ENCODE peak calls at places on chromosomes 16 and 17, in seven cellular contexts. S is lower lobe of right lung, Z is endothelial cell, B is neural crest cell, T is kidney epithelial cell, U is neural progenitor cell, W is WTC11. M is an unnamed sample.

GRCh38 chr17:42132941-42133340 is 10.3 kb downstream of the HSPB9 start:
- DNase-seq in U (no peak), B (no peak), T (peak; percentile 84), Z (no peak), S (peak; percentile 86), W (no peak), M (no peak)

GRCh38 chr17:48344241-48344640 is 85.8 kb downstream of the SKAP1 start:
- DNase-seq in S (no peak), B (no peak), T (no peak), Z (no peak), W (no peak), U (no peak), M (no peak)

GRCh38 chr17:47800686-47801085 is 20.9 kb downstream of the OSBPL7 start:
- DNase-seq in W (peak; percentile 10), U (no peak), T (no peak), S (no peak), B (no peak), Z (no peak), M (no peak)

GRCh38 chr16:23929237-23929636 is 93.5 kb downstream of the PRKCB start:
- DNase-seq in S (no peak), Z (no peak), B (no peak), T (no peak), U (no peak), W (no peak), M (no peak)

GRCh38 chr17:14434506-14434905 is 133.6 kb downstream of the HS3ST3B1 start:
- DNase-seq in T (no peak), Z (no peak), B (no peak), S (no peak), W (no peak), U (no peak), M (no peak)

GRCh38 chr16:50208460-50208931 is 55.4 kb downstream of the TENT4B start:
- DNase-seq in T (no peak), S (no peak), W (no peak), U (no peak), B (no peak), Z (no peak), M (no peak)

GRCh38 chr16:86020971-86021370 is 122.0 kb downstream of the IRF8 start:
- DNase-seq in Z (no peak), U (no peak), S (no peak), B (no peak), W (no peak), T (no peak), M (no peak)

GRCh38 chr17:42456223-42457106 is 2.2 kb upstream of the ATP6V0A1 start:
- DNase-seq in B (no peak), Z (peak; percentile 5), U (no peak), S (no peak), T (no peak), W (no peak), M (peak; percentile 54)

GRCh38 chr16:87882436-87883019 is 13.2 kb upstream of the SLC7A5 start:
- DNase-seq in Z (no peak), W (no peak), T (no peak), B (no peak), S (no peak), U (no peak), M (no peak)

GRCh38 chr17:5264930-5265329 is 17.2 kb upstream of the RABEP1 start:
- DNase-seq in U (no peak), T (no peak), W (no peak), B (no peak), S (no peak), Z (no peak), M (no peak)

GRCh38 chr17:43406676-43407645 is 8.2 kb downstream of the ARL4D start:
- DNase-seq in B (no peak), W (no peak), Z (no peak), U (no peak), S (no peak), T (no peak), M (no peak)

GRCh38 chr17:1554751-1555617 is 7.6 kb downstream of the PITPNA start:
- DNase-seq in Z (no peak), W (no peak), U (no peak), T (no peak), S (peak; percentile 7), B (no peak), M (no peak)

GRCh38 chr17:28339431-28339830 is 3.9 kb downstream of the TNFAIP1 start:
- DNase-seq in U (no peak), W (no peak), T (no peak), S (no peak), Z (no peak), B (no peak), M (no peak)

DNA sequence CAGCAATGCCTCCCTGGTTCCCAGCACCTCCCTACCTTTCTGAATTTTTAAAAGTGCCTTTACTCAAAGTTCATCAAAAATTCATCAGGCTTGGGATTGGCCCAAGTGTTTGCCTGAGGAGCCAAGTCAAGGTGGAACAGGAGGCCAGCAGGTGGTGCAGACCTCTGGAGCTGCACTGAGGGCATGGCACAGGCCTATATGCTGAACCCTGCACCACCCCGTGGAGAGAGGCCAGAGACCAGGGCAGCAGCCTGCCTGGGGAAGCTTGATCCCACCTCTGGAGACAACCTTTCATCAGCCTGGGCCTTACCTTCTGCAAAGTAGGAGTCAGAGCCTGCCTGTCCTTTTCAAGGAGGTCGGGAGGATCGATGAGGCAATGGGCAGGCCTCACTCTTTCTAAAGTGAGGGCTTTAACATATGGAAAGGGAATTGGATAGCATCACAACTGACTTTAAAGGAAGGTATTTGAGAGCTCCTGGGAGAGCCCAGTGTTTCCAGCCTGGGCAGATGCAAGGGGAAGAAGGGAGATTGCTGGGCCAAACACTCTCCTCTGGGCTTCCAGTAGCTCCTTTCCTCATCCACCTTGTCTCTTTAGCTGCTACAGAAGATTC is 31.8 kb upstream of the TMEM132E start:
- DNase-seq in T (no peak), Z (no peak), U (no peak), S (no peak), B (no peak), W (no peak), M (no peak)
- TF ChIP-seq CTCF in T (no peak), Z (no peak), U (no peak), S (no peak), B (no peak), W (no peak), M (no peak)

DNA sequence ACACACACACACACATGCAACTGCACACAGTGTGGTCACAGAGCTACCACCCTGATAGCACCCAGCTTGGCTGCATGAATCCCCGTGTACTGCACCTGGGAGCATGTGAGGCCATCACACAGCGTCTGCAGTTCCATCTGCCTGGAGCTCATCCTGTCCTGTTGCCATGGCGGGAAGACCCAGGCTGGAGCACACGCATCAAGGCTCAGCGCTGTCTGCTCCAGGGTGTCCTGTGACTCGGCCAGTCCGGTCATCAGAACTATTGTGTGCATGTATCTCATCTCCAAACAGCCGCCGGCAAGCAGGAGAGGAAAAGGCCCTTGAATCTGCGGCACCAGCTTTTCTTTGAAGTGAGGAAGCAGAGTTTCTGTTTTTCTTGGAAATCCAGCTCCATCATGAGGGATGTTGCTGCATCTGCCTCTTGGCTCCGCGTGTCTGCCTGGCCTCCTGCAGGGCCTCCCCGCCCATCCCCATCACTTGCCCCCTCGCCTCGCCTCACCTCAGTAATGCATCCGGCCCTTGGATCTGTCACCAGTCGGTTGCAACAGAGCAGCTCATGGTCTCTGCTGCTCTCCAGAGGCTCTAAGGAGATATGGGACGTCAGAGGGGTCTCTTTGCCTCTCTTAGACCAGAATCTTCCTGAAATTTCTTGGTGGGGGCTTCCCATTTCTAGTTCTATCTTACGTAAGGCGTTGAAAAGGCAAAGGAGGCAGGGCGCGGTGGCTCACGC is 23.7 kb downstream of the CACNG4 start:
- DNase-seq in B (no peak), U (peak; percentile 19), W (no peak), S (no peak), T (no peak), Z (no peak), M (no peak)
- TF ChIP-seq CTCF in B (no peak), U (no peak), W (no peak), S (no peak), T (no peak), Z (no peak), M (no peak)

GRCh38 chr17:50659220-50659619 is 24.5 kb downstream of the ABCC3 start:
- DNase-seq in Z (no peak), B (no peak), W (peak; percentile 50), U (no peak), T (no peak), S (no peak), M (no peak)
- TF ChIP-seq CTCF in Z (no peak), B (no peak), W (no peak), U (no peak), T (no peak), S (no peak), M (no peak)

GRCh38 chr17:63934391-63935112 is 2.4 kb upstream of the CD79B start:
- DNase-seq in U (no peak), T (no peak), S (no peak), Z (no peak), W (no peak), B (no peak), M (no peak)
- TF ChIP-seq CTCF in U (no peak), T (no peak), S (no peak), Z (no peak), W (no peak), B (no peak), M (no peak)

GRCh38 chr16:2205104-2205966 is at the start of gene MLST8:
- DNase-seq in S (peak; percentile 91), B (peak; percentile 73), W (peak; percentile 69), T (no peak), U (peak; percentile 94), Z (peak; percentile 82), M (peak; percentile 99)
- TF ChIP-seq CTCF in S (peak; percentile 38), B (peak; percentile 40), W (no peak), T (no peak), U (peak; percentile 34), Z (no peak), M (no peak)